ENCODE peak calls at places on chromosome 2, in five cellular contexts. H is breast epithelium, M is endothelial cell of umbilical vein, K is sigmoid colon, S is heart left ventricle. E is an unnamed sample.

GRCh38 chr2:43939695-43940094 is 56.1 kb downstream of the LRPPRC start:
- DNase-seq in M (no peak), K (no peak), S (no peak), H (no peak), E (no peak)

GRCh38 chr2:110843496-110843895 is 111.1 kb downstream of the ACOXL start:
- DNase-seq in K (no peak), H (no peak), M (no peak), S (no peak), E (no peak)

GRCh38 chr2:190359896-190360376 is 16.5 kb downstream of the INPP1 start:
- DNase-seq in K (peak; percentile 81), S (peak; percentile 57), M (peak; percentile 78), H (no peak), E (no peak)

GRCh38 chr2:3639015-3639630 is 18.9 kb upstream of the ALLC start:
- DNase-seq in H (no peak), M (no peak), S (peak; percentile 5), K (peak; percentile 25), E (no peak)

GRCh38 chr2:72083751-72084583 is 63.7 kb downstream of the CYP26B1 start:
- DNase-seq in S (no peak), K (no peak), M (no peak), H (no peak), E (no peak)

GRCh38 chr2:179107737-179108136 is 57.8 kb upstream of the CCDC141 start:
- DNase-seq in M (peak; percentile 26), K (no peak), S (no peak), H (no peak), E (no peak)

GRCh38 chr2:143553261-143553660 is 424.0 kb downstream of the ARHGAP15 start:
- DNase-seq in M (no peak), H (no peak), S (no peak), K (no peak), E (no peak)

GRCh38 chr2:15313657-15314056 is 247.5 kb downstream of the NBAS start:
- DNase-seq in H (no peak), S (no peak), K (no peak), M (no peak), E (peak; percentile 15)

GRCh38 chr2:24038786-24039499 is 8.2 kb downstream of the WDCP start:
- DNase-seq in K (no peak), M (no peak), H (no peak), S (no peak), E (no peak)

GRCh38 chr2:212811036-212811805 is 272.6 kb upstream of the ERBB4 start:
- DNase-seq in S (no peak), M (no peak), H (no peak), K (no peak), E (no peak)

GRCh38 chr2:237091779-237092436 is 6.2 kb downstream of the COPS8 start:
- DNase-seq in M (no peak), S (no peak), H (no peak), K (peak; percentile 67), E (no peak)

GRCh38 chr2:235263205-235264120 is 230.4 kb upstream of the AGAP1 start:
- DNase-seq in K (peak; percentile 90), S (peak; percentile 70), M (peak; percentile 76), H (peak; percentile 71), E (peak; percentile 93)

GRCh38 chr2:161990741-161991140 is 83.3 kb downstream of the DPP4 start:
- DNase-seq in H (no peak), K (no peak), M (no peak), S (no peak), E (peak; percentile 16)

GRCh38 chr2:186059096-186059495 is 320.5 kb downstream of the FSIP2 start:
- DNase-seq in K (no peak), M (peak; percentile 44), S (no peak), H (no peak), E (no peak)

GRCh38 chr2:149004836-149005235 is 33.7 kb upstream of the LYPD6B start:
- DNase-seq in S (no peak), H (no peak), M (no peak), K (no peak), E (no peak)

DNA sequence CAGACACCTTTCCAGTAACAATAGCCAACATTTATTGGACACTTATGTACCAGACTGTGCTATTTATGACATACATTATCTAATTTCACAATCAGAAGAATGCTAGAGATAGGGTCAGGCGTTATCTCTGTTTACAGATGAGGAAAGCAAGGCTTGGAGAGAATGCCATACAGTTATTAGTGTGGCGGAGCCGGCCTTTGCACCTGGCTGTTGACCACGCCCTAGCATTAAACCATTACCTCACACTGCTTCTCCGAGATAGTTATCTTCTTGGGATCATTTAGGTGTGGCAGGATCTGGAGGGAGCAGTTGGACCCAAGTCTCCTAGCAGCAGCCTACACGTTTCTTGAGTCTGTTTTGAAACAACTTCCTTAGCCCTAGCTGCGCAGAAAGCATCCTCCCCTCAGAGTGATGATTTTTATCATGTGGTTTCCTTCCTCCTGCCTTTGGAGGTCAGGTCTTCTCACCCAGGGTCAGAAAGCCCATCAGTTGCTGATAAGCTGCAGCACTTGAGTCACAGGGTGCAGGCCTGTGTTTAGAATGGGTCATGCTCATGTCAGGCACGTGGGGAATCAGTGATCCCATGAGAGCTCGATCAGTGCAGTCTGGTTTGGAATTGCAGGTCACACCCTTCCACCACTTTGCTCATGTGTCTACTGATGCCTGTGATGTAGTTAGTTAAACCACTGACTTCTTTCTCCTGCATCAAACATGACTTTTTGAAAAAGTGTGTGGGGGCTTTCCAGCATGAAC is 118.2 kb downstream of the SPTBN1 start:
- DNase-seq in S (peak; percentile 48), H (no peak), M (peak; percentile 58), K (no peak), E (no peak)
- TF ChIP-seq POLR2A in S (no peak), H (no peak), M (no peak), K (no peak), E (no peak)

GRCh38 chr2:10126627-10127026 is 4.1 kb downstream of the RRM2 start:
- DNase-seq in H (no peak), S (no peak), M (peak; percentile 43), K (peak; percentile 18), E (no peak)
- TF ChIP-seq POLR2A in H (no peak), S (no peak), M (no peak), K (no peak), E (no peak)

GRCh38 chr2:219218279-219219112 is at the start of gene ABCB6:
- DNase-seq in H (peak; percentile 94), M (peak; percentile 93), S (peak; percentile 97), K (peak; percentile 99), E (peak; percentile 76)
- TF ChIP-seq POLR2A in H (peak; percentile 29), M (peak; percentile 83), S (peak; percentile 84), K (peak; percentile 47), E (peak; percentile 69)

GRCh38 chr2:227745594-227745993 is at the start of gene SCYGR8:
- DNase-seq in H (no peak), K (no peak), M (no peak), S (no peak), E (no peak)
- TF ChIP-seq POLR2A in H (no peak), K (no peak), M (no peak), S (no peak), E (no peak)

GRCh38 chr2:47271054-47272000 is 116.2 kb upstream of the STPG4 start:
- DNase-seq in M (no peak), K (no peak), S (no peak), H (no peak), E (no peak)

GRCh38 chr2:47274054-47274779 is 119.1 kb upstream of the STPG4 start:
- DNase-seq in S (no peak), M (peak; percentile 29), H (no peak), K (no peak), E (peak; percentile 47)

GRCh38 chr2:47272905-47273758 is 118.0 kb upstream of the STPG4 start:
- DNase-seq in S (no peak), K (no peak), M (no peak), H (no peak), E (no peak)

GRCh38 chr2:47270421-47270820 is 115.3 kb upstream of the STPG4 start:
- DNase-seq in M (peak; percentile 19), H (no peak), K (no peak), S (no peak), E (no peak)

GRCh38 chr2:47272031-47272864 is 117.1 kb upstream of the STPG4 start:
- DNase-seq in M (peak; percentile 46), K (peak; percentile 77), H (peak; percentile 68), S (peak; percentile 80), E (peak; percentile 87)
- TF ChIP-seq POLR2A in M (no peak), K (no peak), H (no peak), S (no peak), E (no peak)

E was measured in H54.